ENCODE peak calls at places on chromosomes 11 and 22, in six cellular contexts. A, T, C, S, Z and J are unnamed samples.

GRCh38 chr11:99911116-99911515 is 776.0 kb upstream of the ARHGAP42 start:
- DNase-seq in C (peak), Z (no peak), S (no peak), A (no peak), T (no peak), J (no peak)

GRCh38 chr11:97611345-97611744 is 1221.5 kb downstream of the JRKL start:
- DNase-seq in C (no peak), T (no peak), S (no peak), A (no peak), Z (no peak), J (no peak)

GRCh38 chr11:36328956-36329673 is 33.0 kb downstream of the PRR5L start:
- DNase-seq in Z (no peak), C (no peak), A (no peak), S (no peak), T (no peak), J (no peak)

GRCh38 chr11:128222245-128222959 is 365.0 kb downstream of the ETS1 start:
- DNase-seq in C (no peak), A (no peak), S (no peak), Z (no peak), T (no peak), J (no peak)

GRCh38 chr11:130403301-130403804 is 25.1 kb downstream of the ADAMTS8 start:
- DNase-seq in A (no peak), Z (no peak), C (no peak), T (no peak), S (peak), J (no peak)

GRCh38 chr22:38103641-38104040 is 6.8 kb downstream of the BAIAP2L2 start:
- DNase-seq in C (no peak), S (no peak), Z (no peak), A (no peak), T (no peak), J (no peak)

GRCh38 chr22:28600546-28601143 is 79.0 kb downstream of the TTC28 start:
- DNase-seq in S (no peak), A (no peak), C (peak), T (peak), Z (peak), J (peak)

GRCh38 chr22:24244144-24244787 is 616 bp downstream of the GGT5 start:
- DNase-seq in S (no peak), Z (no peak), T (no peak), C (peak), A (no peak), J (no peak)

GRCh38 chr11:14551380-14551779 is 31.2 kb upstream of the PSMA1 start:
- DNase-seq in S (no peak), C (no peak), A (no peak), Z (no peak), T (no peak), J (no peak)

GRCh38 chr22:19291218-19291579 is 320 bp downstream of the CLTCL1 start:
- DNase-seq in S (no peak), A (peak), C (no peak), T (peak), Z (peak), J (peak)

GRCh38 chr22:39290724-39291161 is 28.7 kb downstream of the RPL3 start:
- DNase-seq in Z (no peak), A (no peak), S (peak), T (no peak), C (no peak), J (no peak)